ENCODE peak calls at places on chromosomes 13 and 19, in ten cellular contexts. One of them, this sample, is unnamed.

GRCh38 chr19:5308471-5309437 is 31.9 kb downstream of the PTPRS start:
- DNase-seq in BJ: no peak
- DNase-seq in cardiac muscle cell: peak
- DNase-seq in Peyer's patch: no peak
- DNase-seq in heart left ventricle: no peak
- DNase-seq in pancreas: peak
- DNase-seq in AG04449: peak
- DNase-seq in transverse colon: peak
- DNase-seq in GM23338: no peak
- DNase-seq in tibial artery: peak
- DNase-seq in this sample: peak

GRCh38 chr19:55622242-55622969 is 2.0 kb downstream of the ZNF784 start:
- DNase-seq in BJ: no peak
- DNase-seq in cardiac muscle cell: no peak
- DNase-seq in Peyer's patch: no peak
- DNase-seq in heart left ventricle: no peak
- DNase-seq in pancreas: no peak
- DNase-seq in AG04449: no peak
- DNase-seq in transverse colon: no peak
- DNase-seq in GM23338: no peak
- DNase-seq in tibial artery: no peak
- DNase-seq in this sample: no peak

GRCh38 chr19:10829967-10830366 is 6.0 kb downstream of the TMED1 start:
- DNase-seq in BJ: no peak
- DNase-seq in cardiac muscle cell: no peak
- DNase-seq in Peyer's patch: no peak
- DNase-seq in heart left ventricle: no peak
- DNase-seq in pancreas: no peak
- DNase-seq in AG04449: no peak
- DNase-seq in transverse colon: no peak
- DNase-seq in GM23338: no peak
- DNase-seq in tibial artery: no peak
- DNase-seq in this sample: no peak

GRCh38 chr19:4267101-4267900 is 11.8 kb upstream of the SHD start:
- DNase-seq in BJ: no peak
- DNase-seq in cardiac muscle cell: peak
- DNase-seq in Peyer's patch: peak
- DNase-seq in heart left ventricle: peak
- DNase-seq in pancreas: peak
- DNase-seq in AG04449: no peak
- DNase-seq in transverse colon: peak
- DNase-seq in GM23338: peak
- DNase-seq in tibial artery: peak
- DNase-seq in this sample: peak

GRCh38 chr19:39156230-39156890 is 30.8 kb downstream of the PAK4 start:
- DNase-seq in BJ: no peak
- DNase-seq in cardiac muscle cell: peak
- DNase-seq in Peyer's patch: no peak
- DNase-seq in heart left ventricle: no peak
- DNase-seq in pancreas: peak
- DNase-seq in AG04449: no peak
- DNase-seq in transverse colon: no peak
- DNase-seq in GM23338: no peak
- DNase-seq in tibial artery: no peak
- DNase-seq in this sample: no peak

GRCh38 chr13:97224544-97225324 is 2.6 kb downstream of the MBNL2 start:
- DNase-seq in BJ: no peak
- DNase-seq in cardiac muscle cell: peak
- DNase-seq in Peyer's patch: no peak
- DNase-seq in heart left ventricle: peak
- DNase-seq in pancreas: peak
- DNase-seq in AG04449: no peak
- DNase-seq in transverse colon: peak
- DNase-seq in GM23338: peak
- DNase-seq in tibial artery: no peak
- DNase-seq in this sample: peak

GRCh38 chr19:29687897-29688728 is 22.9 kb downstream of the PLEKHF1 start:
- DNase-seq in BJ: no peak
- DNase-seq in cardiac muscle cell: peak
- DNase-seq in Peyer's patch: no peak
- DNase-seq in heart left ventricle: no peak
- DNase-seq in pancreas: no peak
- DNase-seq in AG04449: no peak
- DNase-seq in transverse colon: no peak
- DNase-seq in GM23338: no peak
- DNase-seq in tibial artery: no peak
- DNase-seq in this sample: peak

GRCh38 chr13:75079226-75079625 is 402.7 kb downstream of the TBC1D4 start:
- DNase-seq in BJ: no peak
- DNase-seq in cardiac muscle cell: peak
- DNase-seq in Peyer's patch: no peak
- DNase-seq in heart left ventricle: no peak
- DNase-seq in pancreas: no peak
- DNase-seq in AG04449: no peak
- DNase-seq in transverse colon: no peak
- DNase-seq in GM23338: no peak
- DNase-seq in tibial artery: no peak
- DNase-seq in this sample: peak

GRCh38 chr13:66354880-66355279 is 875.3 kb downstream of the PCDH9 start:
- DNase-seq in BJ: no peak
- DNase-seq in cardiac muscle cell: no peak
- DNase-seq in Peyer's patch: no peak
- DNase-seq in heart left ventricle: no peak
- DNase-seq in pancreas: no peak
- DNase-seq in AG04449: no peak
- DNase-seq in transverse colon: no peak
- DNase-seq in GM23338: no peak
- DNase-seq in tibial artery: no peak
- DNase-seq in this sample: no peak

GRCh38 chr13:21541271-21541670 is 62.7 kb downstream of the MICU2 start:
- DNase-seq in BJ: no peak
- DNase-seq in cardiac muscle cell: no peak
- DNase-seq in Peyer's patch: no peak
- DNase-seq in heart left ventricle: no peak
- DNase-seq in pancreas: no peak
- DNase-seq in AG04449: no peak
- DNase-seq in transverse colon: no peak
- DNase-seq in GM23338: no peak
- DNase-seq in tibial artery: no peak
- DNase-seq in this sample: no peak

GRCh38 chr13:109383683-109384082 is 402.7 kb downstream of the IRS2 start:
- DNase-seq in BJ: peak
- DNase-seq in cardiac muscle cell: peak
- DNase-seq in Peyer's patch: no peak
- DNase-seq in heart left ventricle: no peak
- DNase-seq in pancreas: no peak
- DNase-seq in AG04449: peak
- DNase-seq in transverse colon: no peak
- DNase-seq in GM23338: no peak
- DNase-seq in tibial artery: no peak
- DNase-seq in this sample: peak

GRCh38 chr13:114313061-114313860 is 1.0 kb upstream of the CHAMP1 start:
- DNase-seq in BJ: no peak
- DNase-seq in cardiac muscle cell: no peak
- DNase-seq in Peyer's patch: no peak
- DNase-seq in heart left ventricle: no peak
- DNase-seq in pancreas: no peak
- DNase-seq in AG04449: no peak
- DNase-seq in transverse colon: peak
- DNase-seq in GM23338: no peak
- DNase-seq in tibial artery: no peak
- DNase-seq in this sample: no peak

GRCh38 chr13:41056996-41057711 is 4.2 kb upstream of the WBP4 start:
- DNase-seq in BJ: no peak
- DNase-seq in cardiac muscle cell: no peak
- DNase-seq in Peyer's patch: no peak
- DNase-seq in heart left ventricle: no peak
- DNase-seq in pancreas: no peak
- DNase-seq in AG04449: no peak
- DNase-seq in transverse colon: no peak
- DNase-seq in GM23338: no peak
- DNase-seq in tibial artery: no peak
- DNase-seq in this sample: no peak

GRCh38 chr13:41053384-41053826 is 7.9 kb upstream of the WBP4 start:
- DNase-seq in BJ: peak
- DNase-seq in cardiac muscle cell: peak
- DNase-seq in Peyer's patch: no peak
- DNase-seq in heart left ventricle: peak
- DNase-seq in pancreas: no peak
- DNase-seq in AG04449: no peak
- DNase-seq in transverse colon: no peak
- DNase-seq in GM23338: no peak
- DNase-seq in tibial artery: peak
- DNase-seq in this sample: peak

GRCh38 chr13:41054212-41054877 is 7.0 kb upstream of the WBP4 start:
- DNase-seq in BJ: peak
- DNase-seq in cardiac muscle cell: peak
- DNase-seq in Peyer's patch: peak
- DNase-seq in heart left ventricle: no peak
- DNase-seq in pancreas: no peak
- DNase-seq in AG04449: no peak
- DNase-seq in transverse colon: peak
- DNase-seq in GM23338: peak
- DNase-seq in tibial artery: no peak
- DNase-seq in this sample: peak

GRCh38 chr13:41056194-41056593 is 5.1 kb upstream of the WBP4 start:
- DNase-seq in BJ: no peak
- DNase-seq in cardiac muscle cell: no peak
- DNase-seq in Peyer's patch: no peak
- DNase-seq in heart left ventricle: no peak
- DNase-seq in pancreas: no peak
- DNase-seq in AG04449: no peak
- DNase-seq in transverse colon: no peak
- DNase-seq in GM23338: no peak
- DNase-seq in tibial artery: no peak
- DNase-seq in this sample: no peak

DNA sequence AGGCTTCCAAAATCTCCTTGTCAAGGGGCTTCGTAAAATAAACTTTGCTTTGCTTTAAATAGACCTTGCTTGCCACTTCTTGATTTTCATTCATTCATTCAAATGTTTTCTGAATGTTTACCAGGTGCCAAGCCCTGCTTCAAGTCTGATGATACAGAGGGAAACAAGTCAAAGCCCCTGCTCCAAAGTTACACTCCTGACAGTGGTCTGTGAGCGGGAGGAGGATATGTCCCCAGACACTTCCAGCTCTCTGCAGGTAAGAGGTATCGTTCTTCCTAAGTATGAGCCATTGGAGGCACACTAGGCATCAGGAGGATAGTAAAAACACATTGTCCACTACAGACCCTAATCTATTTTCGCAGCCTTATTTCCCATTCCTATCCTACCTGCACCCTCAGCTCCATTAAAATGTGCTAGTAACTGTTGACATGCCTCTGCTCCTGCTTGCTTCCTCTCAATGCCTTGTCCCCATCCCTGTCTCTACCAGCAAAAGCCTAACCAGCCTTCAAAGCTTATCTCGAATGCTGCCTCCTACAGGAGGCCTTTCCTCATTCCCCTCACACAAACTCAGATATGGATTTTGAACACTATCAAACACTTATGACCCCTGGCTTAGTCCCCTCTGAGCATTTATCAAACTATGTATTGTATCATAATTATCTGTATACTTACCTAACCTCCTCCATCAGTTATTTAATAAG is 6.2 kb upstream of the WBP4 start:
- DNase-seq in BJ: no peak
- DNase-seq in cardiac muscle cell: no peak
- DNase-seq in Peyer's patch: no peak
- DNase-seq in heart left ventricle: no peak
- DNase-seq in pancreas: no peak
- DNase-seq in AG04449: no peak
- DNase-seq in transverse colon: no peak
- DNase-seq in GM23338: peak
- DNase-seq in tibial artery: no peak
- DNase-seq in this sample: no peak
- TF ChIP-seq CTCF in BJ: peak
- TF ChIP-seq CTCF in cardiac muscle cell: peak
- TF ChIP-seq CTCF in Peyer's patch: no peak
- TF ChIP-seq CTCF in heart left ventricle: no peak
- TF ChIP-seq CTCF in pancreas: no peak
- TF ChIP-seq CTCF in AG04449: peak
- TF ChIP-seq CTCF in transverse colon: peak
- TF ChIP-seq CTCF in GM23338: peak
- TF ChIP-seq CTCF in tibial artery: no peak
- TF ChIP-seq CTCF in this sample: peak

GRCh38 chr13:30906411-30906990 is 430 bp downstream of the MEDAG start:
- DNase-seq in BJ: no peak
- DNase-seq in cardiac muscle cell: peak
- DNase-seq in Peyer's patch: no peak
- DNase-seq in heart left ventricle: peak
- DNase-seq in pancreas: no peak
- DNase-seq in AG04449: no peak
- DNase-seq in transverse colon: no peak
- DNase-seq in GM23338: peak
- DNase-seq in tibial artery: no peak
- DNase-seq in this sample: no peak
- H3K4me3 ChIP-seq in BJ: no peak
- H3K4me3 ChIP-seq in cardiac muscle cell: peak
- H3K4me3 ChIP-seq in Peyer's patch: no peak
- H3K4me3 ChIP-seq in heart left ventricle: peak
- H3K4me3 ChIP-seq in pancreas: peak
- H3K4me3 ChIP-seq in AG04449: peak
- H3K4me3 ChIP-seq in transverse colon: no peak
- H3K4me3 ChIP-seq in GM23338: peak
- H3K4me3 ChIP-seq in tibial artery: peak
- H3K4me3 ChIP-seq in this sample: peak

DNA sequence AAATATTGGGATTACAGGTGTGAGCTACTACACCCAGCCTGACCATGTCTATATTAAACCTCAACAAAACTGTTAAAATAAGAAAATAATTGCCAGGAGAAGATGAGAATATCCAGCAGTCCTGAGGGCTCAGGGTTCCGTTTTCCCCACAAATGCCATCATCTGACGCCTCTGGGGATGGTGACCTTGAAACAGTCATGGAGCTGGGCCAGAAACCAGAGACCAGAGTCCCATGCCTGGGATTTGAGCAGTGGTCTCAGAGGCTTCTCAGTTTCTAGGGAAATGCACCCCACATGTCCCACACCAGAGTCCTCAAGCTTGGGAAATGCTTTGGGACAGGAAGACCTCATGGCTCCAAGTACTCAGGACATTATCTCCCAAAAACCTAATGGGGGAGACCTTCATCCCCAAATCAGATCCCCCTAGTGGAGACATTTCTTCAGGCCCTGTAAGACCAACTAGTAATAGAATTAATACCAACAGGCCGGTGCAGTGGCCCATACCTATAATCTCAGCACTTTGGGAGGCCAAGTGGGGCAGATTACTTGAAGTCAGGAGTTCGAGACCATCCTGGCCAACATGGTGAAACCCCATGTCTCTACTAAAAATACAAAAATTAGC is 2.9 kb upstream of the MAP1S start:
- DNase-seq in BJ: no peak
- DNase-seq in cardiac muscle cell: no peak
- DNase-seq in Peyer's patch: no peak
- DNase-seq in heart left ventricle: no peak
- DNase-seq in pancreas: no peak
- DNase-seq in AG04449: no peak
- DNase-seq in transverse colon: no peak
- DNase-seq in GM23338: peak
- DNase-seq in tibial artery: no peak
- DNase-seq in this sample: no peak
- TF ChIP-seq CTCF in BJ: peak
- TF ChIP-seq CTCF in cardiac muscle cell: no peak
- TF ChIP-seq CTCF in Peyer's patch: no peak
- TF ChIP-seq CTCF in heart left ventricle: no peak
- TF ChIP-seq CTCF in pancreas: no peak
- TF ChIP-seq CTCF in AG04449: no peak
- TF ChIP-seq CTCF in transverse colon: no peak
- TF ChIP-seq CTCF in GM23338: peak
- TF ChIP-seq CTCF in tibial artery: no peak
- TF ChIP-seq CTCF in this sample: peak

GRCh38 chr19:40663712-40664692 is 26.4 kb downstream of the NUMBL start:
- DNase-seq in BJ: no peak
- DNase-seq in cardiac muscle cell: no peak
- DNase-seq in Peyer's patch: peak
- DNase-seq in heart left ventricle: no peak
- DNase-seq in pancreas: no peak
- DNase-seq in AG04449: no peak
- DNase-seq in transverse colon: no peak
- DNase-seq in GM23338: no peak
- DNase-seq in tibial artery: no peak
- DNase-seq in this sample: peak
- H3K4me3 ChIP-seq in BJ: peak
- H3K4me3 ChIP-seq in cardiac muscle cell: peak
- H3K4me3 ChIP-seq in Peyer's patch: peak
- H3K4me3 ChIP-seq in heart left ventricle: peak
- H3K4me3 ChIP-seq in pancreas: peak
- H3K4me3 ChIP-seq in AG04449: peak
- H3K4me3 ChIP-seq in transverse colon: no peak
- H3K4me3 ChIP-seq in GM23338: peak
- H3K4me3 ChIP-seq in tibial artery: peak
- H3K4me3 ChIP-seq in this sample: peak